ENCODE peak calls at places on chromosomes 11 and 22, in five cellular contexts. G is keratinocyte, E is fibroblast of pulmonary artery, W is breast epithelium, H is kidney epithelial cell. S is an unnamed sample.
A peak's percentile ranks its signal among the peaks of the same experiment; 100 is the strongest.

GRCh38 chr22:25880524-25880923 is 138.5 kb downstream of the MYO18B start:
- DNase-seq in G (no peak), E (no peak), W (no peak), H (no peak), S (no peak)

GRCh38 chr22:27991586-27992293 is 72.7 kb upstream of the PITPNB start:
- DNase-seq in G (no peak), E (no peak), W (no peak), H (no peak), S (no peak)

GRCh38 chr11:70548976-70549375 is 150.6 kb downstream of the CTTN start:
- DNase-seq in G (no peak), E (no peak), W (no peak), H (no peak), S (no peak)

GRCh38 chr11:45927332-45927683 is 4.9 kb downstream of the LARGE2 start:
- DNase-seq in G (no peak), E (no peak), W (no peak), H (no peak), S (no peak)

GRCh38 chr11:73312806-73313403 is 4.8 kb downstream of the ARHGEF17 start:
- DNase-seq in G (no peak), E (no peak), W (no peak), H (no peak), S (peak; percentile 90)

GRCh38 chr22:27495325-27495724 is 306.2 kb downstream of the MN1 start:
- DNase-seq in G (no peak), E (no peak), W (no peak), H (no peak), S (no peak)

GRCh38 chr11:67667490-67668190 is 6.8 kb downstream of the ALDH3B2 start:
- DNase-seq in G (no peak), E (no peak), W (no peak), H (no peak), S (no peak)

GRCh38 chr11:1573077-1573846 is 1.2 kb upstream of the DUSP8 start:
- DNase-seq in G (no peak), E (no peak), W (peak; percentile 47), H (no peak), S (no peak)

GRCh38 chr11:73040046-73040445 is 102.1 kb downstream of the FCHSD2 start:
- DNase-seq in G (no peak), E (no peak), W (no peak), H (no peak), S (no peak)

GRCh38 chr11:46065681-46066080 is 55.6 kb downstream of the PHF21A start:
- DNase-seq in G (no peak), E (no peak), W (no peak), H (no peak), S (no peak)

GRCh38 chr22:48782326-48782725 is 1045.3 kb downstream of the BRD1 start:
- DNase-seq in G (no peak), E (no peak), W (no peak), H (no peak), S (no peak)

GRCh38 chr11:92880391-92880790 is 89.1 kb upstream of the MTNR1B start:
- DNase-seq in G (peak; percentile 36), E (no peak), W (no peak), H (peak; percentile 65), S (no peak)

GRCh38 chr11:57657290-57658022 is at the start of gene CLP1:
- DNase-seq in G (peak; percentile 87), E (peak; percentile 99), W (peak; percentile 100), H (peak; percentile 94), S (peak; percentile 99)

GRCh38 chr11:95104916-95105315 is 15.3 kb downstream of the ENDOD1 start:
- DNase-seq in G (no peak), E (no peak), W (no peak), H (no peak), S (no peak)

GRCh38 chr11:87280143-87280542 is 242.4 kb downstream of the TMEM135 start:
- DNase-seq in G (no peak), E (no peak), W (no peak), H (no peak), S (no peak)

GRCh38 chr11:87284306-87284705 is 246.6 kb downstream of the TMEM135 start:
- DNase-seq in G (no peak), E (no peak), W (no peak), H (no peak), S (no peak)

GRCh38 chr11:87286338-87286737 is 248.6 kb downstream of the TMEM135 start:
- DNase-seq in G (no peak), E (no peak), W (no peak), H (no peak), S (no peak)

GRCh38 chr11:87281496-87281895 is 243.8 kb downstream of the TMEM135 start:
- DNase-seq in G (no peak), E (peak; percentile 91), W (no peak), H (no peak), S (peak; percentile 82)
- TF ChIP-seq CTCF in G (no peak), E (peak; percentile 41), W (peak; percentile 20), H (no peak), S (no peak)

GRCh38 chr11:75740681-75741080 is 23.0 kb downstream of the MOGAT2 start:
- DNase-seq in G (no peak), E (no peak), W (no peak), H (no peak), S (no peak)
- TF ChIP-seq CTCF in G (no peak), E (no peak), W (no peak), H (no peak), S (no peak)

GRCh38 chr22:39292002-39292401 is 27.4 kb downstream of the RPL3 start:
- DNase-seq in G (no peak), E (no peak), W (peak; percentile 95), H (no peak), S (no peak)

GRCh38 chr22:39292561-39293074 is 26.8 kb downstream of the RPL3 start:
- DNase-seq in G (no peak), E (peak; percentile 97), W (peak; percentile 98), H (peak; percentile 92), S (peak; percentile 93)

GRCh38 chr22:39290724-39291161 is 28.7 kb downstream of the RPL3 start:
- DNase-seq in G (no peak), E (peak; percentile 41), W (peak; percentile 84), H (peak; percentile 86), S (peak; percentile 28)

GRCh38 chr22:39290248-39290720 is 29.1 kb downstream of the RPL3 start:
- DNase-seq in G (no peak), E (no peak), W (no peak), H (no peak), S (no peak)

DNA sequence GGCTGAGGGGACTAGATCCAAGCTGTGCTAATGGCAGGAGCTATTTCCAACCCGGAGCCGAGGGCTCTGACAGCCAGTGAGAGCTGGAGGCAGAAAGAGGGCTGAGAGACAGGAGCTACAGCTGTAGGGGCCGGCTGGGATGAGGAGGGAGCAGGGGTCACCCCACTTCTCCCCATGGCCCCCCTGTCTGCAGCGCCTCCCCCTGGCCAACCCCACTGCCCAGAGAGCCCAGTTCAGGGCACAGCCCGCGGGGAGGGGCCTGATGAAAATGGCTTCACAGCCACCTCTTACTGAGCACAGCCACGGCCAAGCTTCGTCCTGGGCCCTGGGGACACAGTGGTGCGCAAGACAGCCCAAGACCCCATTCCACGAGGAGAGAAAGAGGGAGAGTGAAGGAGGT is 27.9 kb downstream of the RPL3 start:
- DNase-seq in G (no peak), E (no peak), W (no peak), H (no peak), S (no peak)
- TF ChIP-seq CTCF in G (peak; percentile 41), E (no peak), W (no peak), H (peak; percentile 52), S (no peak)

GRCh38 chr11:3021125-3021524 is 29.0 kb upstream of the NAP1L4 start:
- DNase-seq in G (no peak), E (peak; percentile 38), W (no peak), H (no peak), S (peak; percentile 51)
- TF ChIP-seq CTCF in G (peak; percentile 75), E (peak; percentile 55), W (peak; percentile 52), H (peak; percentile 84), S (peak; percentile 33)

GRCh38 chr22:32795214-32795596 is 6.3 kb upstream of the TIMP3 start:
- DNase-seq in G (no peak), E (no peak), W (no peak), H (no peak), S (no peak)
- TF ChIP-seq CTCF in G (no peak), E (no peak), W (no peak), H (no peak), S (no peak)

GRCh38 chr11:65722261-65722660 is 1.7 kb upstream of the RNASEH2C start:
- DNase-seq in G (no peak), E (no peak), W (no peak), H (no peak), S (no peak)

GRCh38 chr11:65727865-65728264 is 7.3 kb upstream of the RNASEH2C start:
- DNase-seq in G (no peak), E (no peak), W (no peak), H (no peak), S (no peak)

GRCh38 chr11:65726660-65727059 is 6.1 kb upstream of the RNASEH2C start:
- DNase-seq in G (no peak), E (no peak), W (no peak), H (no peak), S (no peak)
- TF ChIP-seq CTCF in G (no peak), E (peak; percentile 18), W (no peak), H (no peak), S (no peak)

DNA sequence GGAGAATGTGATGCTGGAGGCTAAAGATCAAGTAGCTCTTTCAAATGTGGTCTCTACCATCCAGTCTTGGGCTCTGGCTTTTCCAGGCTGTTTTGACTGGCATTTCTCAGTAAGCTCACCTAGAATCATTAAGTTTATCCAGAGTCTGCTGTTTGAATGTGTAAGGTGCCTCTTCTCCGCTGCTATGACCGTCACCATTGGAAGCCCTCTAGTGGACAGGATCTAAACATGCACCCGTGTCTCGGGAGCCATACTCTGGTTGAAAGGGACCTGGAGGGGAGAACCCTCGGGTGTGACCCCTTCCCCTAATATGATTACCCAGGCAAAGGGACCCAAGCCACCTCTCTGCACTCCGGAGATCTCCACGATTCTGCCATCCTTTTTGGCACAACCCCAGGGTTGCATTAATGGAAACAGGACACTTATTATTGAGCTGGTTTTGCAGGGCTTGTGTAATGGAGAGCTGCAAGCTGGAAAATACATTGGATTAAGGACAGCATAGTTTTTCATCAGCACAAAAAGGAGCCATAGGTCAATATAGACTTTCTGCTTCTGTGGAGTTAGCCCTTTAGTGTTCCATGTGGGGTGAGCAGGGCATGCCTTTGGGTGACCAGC is 191.0 kb upstream of the LARGE1 start:
- DNase-seq in G (no peak), E (peak; percentile 26), W (no peak), H (no peak), S (no peak)
- TF ChIP-seq CTCF in G (peak; percentile 72), E (peak; percentile 67), W (peak; percentile 58), H (peak; percentile 74), S (peak; percentile 58)

GRCh38 chr11:88544656-88545280 is 207.2 kb upstream of the CTSC start:
- DNase-seq in G (no peak), E (no peak), W (no peak), H (no peak), S (peak; percentile 68)
- TF ChIP-seq CTCF in G (no peak), E (no peak), W (no peak), H (no peak), S (no peak)

S was measured in foreskin fibroblast.